ENCODE peak calls at places on chromosomes 11 and 22, in five cellular contexts. S is fibroblast of lung, X is colonic mucosa, R is H9, N is HCT116. B is an unnamed sample.

GRCh38 chr11:31366795-31367194 is 2.7 kb downstream of the DCDC1 start:
- DNase-seq in S (no peak), X (no peak), R (no peak), N (no peak), B (no peak)

GRCh38 chr11:3193373-3194015 is 25.1 kb downstream of the MRGPRG start:
- DNase-seq in S (no peak), X (no peak), R (no peak), N (no peak), B (no peak)

GRCh38 chr11:79060534-79060933 is 380.3 kb downstream of the TENM4 start:
- DNase-seq in S (no peak), X (no peak), R (no peak), N (no peak), B (no peak)

GRCh38 chr11:95863486-95864140 is 60.3 kb downstream of the MTMR2 start:
- DNase-seq in S (peak), X (no peak), R (no peak), N (no peak), B (no peak)

GRCh38 chr22:49655168-49655812 is 172.4 kb downstream of the BRD1 start:
- DNase-seq in S (no peak), X (no peak), R (no peak), N (no peak), B (no peak)

GRCh38 chr11:132231656-132232173 is 861.3 kb downstream of the NTM start:
- DNase-seq in S (no peak), X (no peak), R (no peak), N (no peak), B (no peak)

GRCh38 chr11:9109858-9110731 is 18.7 kb upstream of the SCUBE2 start:
- DNase-seq in S (no peak), X (no peak), R (no peak), N (no peak), B (no peak)

GRCh38 chr22:31846161-31847115 is 92.6 kb downstream of the DEPDC5 start:
- DNase-seq in S (peak), X (no peak), R (no peak), N (no peak), B (no peak)

GRCh38 chr22:33337524-33337923 is 279.3 kb upstream of the SYN3 start:
- DNase-seq in S (no peak), X (peak), R (no peak), N (no peak), B (no peak)

DNA sequence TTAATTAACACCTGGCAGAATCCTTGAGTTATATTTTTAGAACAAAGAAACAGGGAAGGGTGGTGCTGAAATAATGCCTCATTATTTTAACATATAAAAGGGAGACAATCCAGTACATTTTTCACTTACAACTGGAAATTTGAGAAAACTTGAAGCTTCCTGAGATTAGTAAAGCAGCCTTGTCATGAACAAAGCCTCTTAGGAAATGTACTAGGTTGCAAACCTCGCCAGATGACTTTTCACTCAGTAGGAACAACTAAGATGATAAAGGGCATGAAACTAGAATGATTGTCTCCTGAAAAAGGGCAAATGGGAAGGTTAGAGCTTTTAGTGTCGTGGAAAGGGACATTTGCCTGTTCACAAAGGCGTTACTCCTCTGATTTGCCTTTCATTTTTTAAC is 289.6 kb downstream of the ETS1 start:
- DNase-seq in S (no peak), X (no peak), R (no peak), N (no peak), B (no peak)
- H3K9ac ChIP-seq in S (no peak), X (no peak), R (no peak), N (no peak), B (no peak)

GRCh38 chr11:43922295-43922648 is 20.2 kb upstream of the C11orf96 start:
- DNase-seq in S (no peak), X (no peak), R (no peak), N (no peak), B (no peak)
- H3K27ac ChIP-seq in S (no peak), X (peak), R (no peak), N (no peak), B (no peak)

GRCh38 chr11:123753110-123753509 is 1.2 kb downstream of the OR6X1 start:
- DNase-seq in S (no peak), X (no peak), R (no peak), N (no peak), B (no peak)

GRCh38 chr11:123755344-123755743 is 1.0 kb upstream of the OR6X1 start:
- DNase-seq in S (no peak), X (no peak), R (no peak), N (no peak), B (no peak)

GRCh38 chr11:123751777-123752176 is 2.5 kb downstream of the OR6X1 start:
- DNase-seq in S (no peak), X (no peak), R (no peak), N (no peak), B (no peak)

GRCh38 chr11:123755813-123756212 is 1.5 kb upstream of the OR6X1 start:
- DNase-seq in S (no peak), X (no peak), R (no peak), N (no peak), B (no peak)

GRCh38 chr11:123754101-123754568 is at the start of gene OR6X1:
- DNase-seq in S (no peak), X (no peak), R (no peak), N (no peak), B (no peak)
- H3K9ac ChIP-seq in S (no peak), X (no peak), R (no peak), N (no peak), B (no peak)

GRCh38 chr11:10650166-10650565 is 43.4 kb downstream of the IRAG1 start:
- DNase-seq in S (no peak), X (no peak), R (no peak), N (no peak), B (no peak)
- H3K27ac ChIP-seq in S (no peak), X (no peak), R (no peak), N (peak), B (peak)

DNA sequence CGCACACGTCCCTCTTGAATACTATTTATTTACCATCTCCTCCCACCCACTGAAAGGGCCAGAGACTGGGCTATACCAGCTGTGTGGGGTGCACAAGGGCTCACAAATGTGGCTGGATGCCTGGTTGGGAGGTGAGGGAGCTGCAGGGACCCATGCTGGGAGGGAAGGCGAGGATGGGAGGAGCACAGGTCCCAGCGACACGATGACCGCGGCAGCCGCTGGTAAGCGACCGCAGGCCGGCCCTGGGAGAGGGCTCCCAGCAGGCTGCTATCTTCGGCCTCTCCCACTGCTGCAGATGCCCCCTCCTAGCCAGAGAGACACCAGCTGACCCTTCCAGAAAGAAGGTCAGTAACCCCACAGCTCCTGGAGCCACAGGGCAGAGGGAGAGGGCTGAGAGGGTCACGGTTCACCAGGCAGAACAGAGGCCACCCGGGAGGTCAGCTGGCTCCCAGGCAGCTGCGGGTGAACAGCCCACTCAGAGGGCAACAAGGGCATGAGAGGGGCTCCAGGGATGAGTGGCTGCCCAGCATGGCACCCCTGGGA is 163.9 kb downstream of the CRYBB2 start:
- DNase-seq in S (no peak), X (no peak), R (no peak), N (no peak), B (no peak)
- H3K9ac ChIP-seq in S (no peak), X (no peak), R (no peak), N (no peak), B (no peak)

B was measured in SK-N-MC.